ENCODE peak calls at places on chromosome 12, in six cellular contexts. C is psoas muscle, V is uterus, P is right cardiac atrium, N is fibroblast of the aortic adventitia, X is PC-3. Y is an unnamed sample.

GRCh38 chr12:121253638-121254335 is 42.7 kb downstream of the CAMKK2 start:
- DNase-seq in C (no peak), V (no peak), P (no peak), N (no peak), X (no peak), Y (no peak)

GRCh38 chr12:5515458-5515857 is 83.5 kb downstream of the NTF3 start:
- DNase-seq in C (no peak), V (no peak), P (no peak), N (no peak), X (no peak), Y (no peak)

GRCh38 chr12:66269757-66270383 is 32.4 kb upstream of the HELB start:
- DNase-seq in C (no peak), V (no peak), P (no peak), N (peak), X (peak), Y (no peak)

GRCh38 chr12:27331927-27332324 is 710 bp upstream of the BMAL2 start:
- DNase-seq in C (no peak), V (no peak), P (no peak), N (peak), X (peak), Y (no peak)

GRCh38 chr12:89777685-89778379 is 69.2 kb upstream of the ATP2B1 start:
- DNase-seq in C (no peak), V (no peak), P (no peak), N (no peak), X (no peak), Y (no peak)

GRCh38 chr12:88578274-88578673 is 2.0 kb downstream of the KITLG start:
- DNase-seq in C (no peak), V (no peak), P (no peak), N (no peak), X (peak), Y (no peak)

GRCh38 chr12:15532364-15532977 is 210.2 kb downstream of the PTPRO start:
- DNase-seq in C (no peak), V (no peak), P (no peak), N (peak), X (peak), Y (no peak)

GRCh38 chr12:38892090-38892786 is 13.2 kb downstream of the CPNE8 start:
- DNase-seq in C (no peak), V (no peak), P (no peak), N (peak), X (no peak), Y (no peak)

GRCh38 chr12:89949457-89950195 is 241.0 kb upstream of the ATP2B1 start:
- DNase-seq in C (no peak), V (peak), P (no peak), N (peak), X (peak), Y (no peak)

GRCh38 chr12:64682572-64683277 is 72.4 kb downstream of the RASSF3 start:
- DNase-seq in C (no peak), V (peak), P (peak), N (peak), X (no peak), Y (no peak)

GRCh38 chr12:131282292-131283080 is 328.8 kb downstream of the ADGRD1 start:
- DNase-seq in C (no peak), V (peak), P (no peak), N (no peak), X (no peak), Y (peak)

GRCh38 chr12:52992699-52993557 is 13.3 kb upstream of the EIF4B start:
- DNase-seq in C (no peak), V (no peak), P (no peak), N (peak), X (peak), Y (peak)

GRCh38 chr12:104578453-104578852 is 121.7 kb downstream of the CHST11 start:
- DNase-seq in C (no peak), V (no peak), P (no peak), N (peak), X (peak), Y (no peak)

GRCh38 chr12:98595152-98595988 is 1.9 kb downstream of the SLC25A3 start:
- DNase-seq in C (no peak), V (no peak), P (no peak), N (peak), X (peak), Y (no peak)

GRCh38 chr12:40693503-40693863 is 1.2 kb downstream of the CNTN1 start:
- DNase-seq in C (peak), V (peak), P (peak), N (no peak), X (no peak), Y (no peak)

GRCh38 chr12:229441-230191 is 15.7 kb upstream of the SLC6A12 start:
- DNase-seq in C (no peak), V (no peak), P (no peak), N (no peak), X (no peak), Y (peak)

GRCh38 chr12:32126720-32127119 is 20.1 kb downstream of the BICD1 start:
- DNase-seq in C (no peak), V (no peak), P (no peak), N (peak), X (peak), Y (no peak)

GRCh38 chr12:47672068-47672467 is 33.8 kb downstream of the RPAP3 start:
- DNase-seq in C (no peak), V (no peak), P (no peak), N (no peak), X (no peak), Y (no peak)

GRCh38 chr12:112680993-112681392 is 110.6 kb upstream of the RPH3A start:
- DNase-seq in C (no peak), V (no peak), P (no peak), N (no peak), X (no peak), Y (no peak)

GRCh38 chr12:3651585-3652424 is 101.1 kb downstream of the CRACR2A start:
- DNase-seq in C (no peak), V (no peak), P (no peak), N (peak), X (no peak), Y (peak)

GRCh38 chr12:16056910-16057309 is 145.8 kb downstream of the DERA start:
- DNase-seq in C (no peak), V (no peak), P (no peak), N (no peak), X (no peak), Y (no peak)

GRCh38 chr12:10722905-10723866 is at the start of gene YBX3:
- DNase-seq in C (peak), V (peak), P (peak), N (peak), X (peak), Y (peak)

GRCh38 chr12:96776908-96777307 is 130.1 kb upstream of the NEDD1 start:
- DNase-seq in C (no peak), V (no peak), P (no peak), N (no peak), X (no peak), Y (no peak)

GRCh38 chr12:64160021-64160717 is 61.9 kb downstream of the KICS2 start:
- DNase-seq in C (no peak), V (no peak), P (no peak), N (peak), X (peak), Y (no peak)

GRCh38 chr12:34296143-34297041 is 274.1 kb downstream of the ALG10 start:
- DNase-seq in C (peak), V (no peak), P (peak), N (no peak), X (no peak), Y (no peak)

GRCh38 chr12:89245090-89245489 is 107.2 kb downstream of the DUSP6 start:
- DNase-seq in C (no peak), V (no peak), P (no peak), N (peak), X (no peak), Y (no peak)

GRCh38 chr12:31590730-31591307 is at the start of gene DENND5B:
- DNase-seq in C (peak), V (peak), P (peak), N (peak), X (peak), Y (peak)

GRCh38 chr12:10673660-10674384 is at the start of gene STYK1:
- DNase-seq in C (peak), V (no peak), P (peak), N (peak), X (peak), Y (peak)

GRCh38 chr12:83462419-83462818 is 775.7 kb downstream of the TMTC2 start:
- DNase-seq in C (no peak), V (no peak), P (no peak), N (no peak), X (peak), Y (no peak)

GRCh38 chr12:133080619-133081407 is at the start of gene ZNF140:
- DNase-seq in C (peak), V (peak), P (peak), N (peak), X (peak), Y (peak)

GRCh38 chr12:68163546-68164210 is 4.1 kb upstream of the IFNG start:
- DNase-seq in C (no peak), V (no peak), P (no peak), N (no peak), X (no peak), Y (no peak)

GRCh38 chr12:47838286-47838931 is 18.7 kb upstream of the HDAC7 start:
- DNase-seq in C (no peak), V (peak), P (no peak), N (peak), X (peak), Y (no peak)

GRCh38 chr12:9906888-9907287 is 25.3 kb downstream of the CLEC2A start:
- DNase-seq in C (no peak), V (no peak), P (no peak), N (no peak), X (no peak), Y (no peak)

GRCh38 chr12:100668939-100669536 is 95.6 kb downstream of the GAS2L3 start:
- DNase-seq in C (peak), V (peak), P (peak), N (peak), X (peak), Y (peak)
- H3K4me3 ChIP-seq in C (no peak), V (no peak), P (no peak), N (no peak), X (no peak), Y (no peak)

GRCh38 chr12:50033317-50033679 is 8.0 kb upstream of the RACGAP1 start:
- DNase-seq in C (no peak), V (no peak), P (no peak), N (no peak), X (no peak), Y (no peak)

GRCh38 chr12:50032516-50033316 is 7.4 kb upstream of the RACGAP1 start:
- DNase-seq in C (no peak), V (no peak), P (no peak), N (no peak), X (no peak), Y (peak)
- H3K4me3 ChIP-seq in C (peak), V (no peak), P (peak), N (no peak), X (no peak), Y (no peak)

GRCh38 chr12:108341854-108342847 is 3.0 kb upstream of the CMKLR1 start:
- DNase-seq in C (no peak), V (no peak), P (no peak), N (no peak), X (no peak), Y (no peak)

GRCh38 chr12:108340037-108340436 is 926 bp upstream of the CMKLR1 start:
- DNase-seq in C (peak), V (no peak), P (peak), N (no peak), X (no peak), Y (no peak)

GRCh38 chr12:108341356-108341755 is 2.2 kb upstream of the CMKLR1 start:
- DNase-seq in C (no peak), V (no peak), P (no peak), N (no peak), X (no peak), Y (no peak)

GRCh38 chr12:108337235-108338223 is 1.6 kb downstream of the CMKLR1 start:
- DNase-seq in C (no peak), V (no peak), P (no peak), N (no peak), X (peak), Y (no peak)

DNA sequence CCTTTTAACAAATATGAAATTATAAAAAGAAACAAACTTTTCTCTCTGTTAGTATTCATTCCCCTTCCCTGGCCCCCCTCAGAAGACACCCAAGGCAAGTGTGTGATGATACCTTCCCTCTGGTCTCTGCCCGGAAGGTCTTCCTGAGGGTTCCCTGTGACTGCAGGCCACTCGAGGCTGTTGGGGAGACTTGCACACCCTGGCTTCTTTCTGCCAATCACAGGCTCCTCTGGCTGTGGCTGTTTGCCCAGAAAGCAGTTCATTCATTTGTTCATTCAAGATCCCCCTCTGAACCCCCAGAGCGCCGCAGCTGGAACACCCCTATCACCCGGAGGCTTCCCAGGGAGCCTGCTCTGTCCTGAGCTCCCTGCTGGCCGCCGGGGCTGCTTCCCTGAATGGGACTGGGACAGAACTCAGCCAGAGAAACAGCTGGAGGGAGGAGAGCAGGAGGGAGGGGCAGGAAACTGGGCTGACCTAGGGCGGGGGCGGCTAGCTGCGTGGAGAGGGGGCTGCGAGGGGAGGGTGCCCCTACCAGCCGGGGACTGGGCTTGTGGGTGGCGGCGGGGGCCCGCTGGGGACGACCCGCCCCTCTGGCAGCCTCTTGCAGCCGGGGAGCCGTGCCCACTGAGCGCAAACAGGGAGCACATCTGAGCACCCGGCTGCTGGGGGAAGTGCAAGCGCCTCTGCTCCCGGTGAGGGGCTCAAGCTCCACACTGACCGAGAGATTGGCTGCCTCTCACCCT is at the start of gene CMKLR1:
- DNase-seq in C (peak), V (peak), P (peak), N (no peak), X (no peak), Y (peak)
- H3K4me3 ChIP-seq in C (peak), V (peak), P (peak), N (no peak), X (no peak), Y (peak)

GRCh38 chr12:56836317-56836716 is 73.2 kb downstream of the HSD17B6 start:
- DNase-seq in C (peak), V (peak), P (peak), N (peak), X (peak), Y (no peak)

GRCh38 chr12:56836800-56837663 is 73.9 kb downstream of the HSD17B6 start:
- DNase-seq in C (no peak), V (no peak), P (no peak), N (peak), X (peak), Y (no peak)

GRCh38 chr12:56831936-56832335 is 68.8 kb downstream of the HSD17B6 start:
- DNase-seq in C (no peak), V (no peak), P (no peak), N (no peak), X (no peak), Y (no peak)

GRCh38 chr12:56833780-56834179 is 70.7 kb downstream of the HSD17B6 start:
- DNase-seq in C (no peak), V (no peak), P (no peak), N (no peak), X (no peak), Y (no peak)

DNA sequence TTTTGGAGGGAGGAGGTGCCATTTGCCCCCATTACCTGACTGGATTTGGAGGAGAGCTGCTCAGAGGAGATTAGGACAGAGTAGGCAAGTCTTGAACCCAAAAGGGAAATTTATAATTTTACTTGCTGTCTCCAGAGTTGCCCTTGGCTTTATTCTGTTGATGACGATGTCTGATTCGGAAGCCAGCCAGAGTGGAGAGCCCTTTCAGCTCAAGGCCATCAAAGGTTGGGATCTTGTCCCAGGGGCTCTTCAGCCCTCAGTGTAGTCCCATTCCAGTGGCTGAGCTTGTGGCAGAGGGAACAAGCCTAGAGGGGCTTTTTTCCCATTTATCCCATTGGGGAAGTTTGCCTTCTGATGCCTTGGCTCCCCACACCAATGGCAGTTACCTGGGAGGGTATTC is 71.8 kb downstream of the HSD17B6 start:
- DNase-seq in C (no peak), V (no peak), P (no peak), N (no peak), X (no peak), Y (no peak)
- H3K4me3 ChIP-seq in C (no peak), V (no peak), P (no peak), N (no peak), X (no peak), Y (no peak)